ENCODE peak calls at places on chromosomes 12 and 14, in ten cellular contexts. One of them, this sample, is unnamed.

GRCh38 chr14:59583755-59584154 is 7.1 kb upstream of the CCDC175 start:
- DNase-seq in CD4-positive, alpha-beta T cell: no peak
- DNase-seq in upper lobe of right lung: no peak
- DNase-seq in left ventricle myocardium superior: no peak
- DNase-seq in stimulated activated CD4-positive, alpha-beta T cell treated with anti-CD3 and anti-CD28 coated beads, Interleukin-2, amount 100 ng/mL, for 24 hours: no peak
- DNase-seq in omental fat pad: no peak
- DNase-seq in activated T-helper 1 cell treated with Interleukin-2 at 50 U/mL for 16 hours: no peak
- DNase-seq in stimulated activated CD8-positive, alpha-beta memory T cell treated with anti-CD3 and anti-CD28 coated beads, Interleukin-15, amount 100 ng/mL, for 1 hour: no peak
- DNase-seq in NCI-H748 treated with DMSO at 0.1 percent for 48 hours: no peak
- DNase-seq in T-helper 2 cell: no peak
- DNase-seq in this sample: no peak

GRCh38 chr14:32255855-32256254 is 52.8 kb upstream of the RNU6-8 start:
- DNase-seq in T-helper 2 cell: no peak
- DNase-seq in stimulated activated CD8-positive, alpha-beta memory T cell treated with anti-CD3 and anti-CD28 coated beads, Interleukin-15, amount 100 ng/mL, for 1 hour: no peak
- DNase-seq in upper lobe of right lung: no peak
- DNase-seq in CD4-positive, alpha-beta T cell: no peak
- DNase-seq in stimulated activated CD4-positive, alpha-beta T cell treated with anti-CD3 and anti-CD28 coated beads, Interleukin-2, amount 100 ng/mL, for 24 hours: no peak
- DNase-seq in left ventricle myocardium superior: no peak
- DNase-seq in NCI-H748 treated with DMSO at 0.1 percent for 48 hours: no peak
- DNase-seq in omental fat pad: no peak
- DNase-seq in activated T-helper 1 cell treated with Interleukin-2 at 50 U/mL for 16 hours: no peak
- DNase-seq in this sample: no peak

GRCh38 chr12:153080-153746 is 60.7 kb downstream of the SLC6A12 start:
- DNase-seq in stimulated activated CD8-positive, alpha-beta memory T cell treated with anti-CD3 and anti-CD28 coated beads, Interleukin-15, amount 100 ng/mL, for 1 hour: peak; percentile 5
- DNase-seq in left ventricle myocardium superior: peak; percentile 75
- DNase-seq in upper lobe of right lung: peak; percentile 84
- DNase-seq in T-helper 2 cell: peak; percentile 51
- DNase-seq in stimulated activated CD4-positive, alpha-beta T cell treated with anti-CD3 and anti-CD28 coated beads, Interleukin-2, amount 100 ng/mL, for 24 hours: peak; percentile 75
- DNase-seq in activated T-helper 1 cell treated with Interleukin-2 at 50 U/mL for 16 hours: peak; percentile 10
- DNase-seq in CD4-positive, alpha-beta T cell: peak; percentile 17
- DNase-seq in NCI-H748 treated with DMSO at 0.1 percent for 48 hours: peak; percentile 9
- DNase-seq in omental fat pad: no peak
- DNase-seq in this sample: peak; percentile 60

GRCh38 chr14:102055181-102055901 is 31.5 kb downstream of the HSP90AA1 start:
- DNase-seq in stimulated activated CD4-positive, alpha-beta T cell treated with anti-CD3 and anti-CD28 coated beads, Interleukin-2, amount 100 ng/mL, for 24 hours: no peak
- DNase-seq in stimulated activated CD8-positive, alpha-beta memory T cell treated with anti-CD3 and anti-CD28 coated beads, Interleukin-15, amount 100 ng/mL, for 1 hour: no peak
- DNase-seq in upper lobe of right lung: no peak
- DNase-seq in omental fat pad: no peak
- DNase-seq in T-helper 2 cell: no peak
- DNase-seq in CD4-positive, alpha-beta T cell: no peak
- DNase-seq in left ventricle myocardium superior: no peak
- DNase-seq in activated T-helper 1 cell treated with Interleukin-2 at 50 U/mL for 16 hours: no peak
- DNase-seq in NCI-H748 treated with DMSO at 0.1 percent for 48 hours: no peak
- DNase-seq in this sample: no peak

GRCh38 chr12:6367065-6367968 is 8.0 kb downstream of the SCNN1A start:
- DNase-seq in CD4-positive, alpha-beta T cell: peak; percentile 24
- DNase-seq in upper lobe of right lung: no peak
- DNase-seq in activated T-helper 1 cell treated with Interleukin-2 at 50 U/mL for 16 hours: no peak
- DNase-seq in stimulated activated CD8-positive, alpha-beta memory T cell treated with anti-CD3 and anti-CD28 coated beads, Interleukin-15, amount 100 ng/mL, for 1 hour: no peak
- DNase-seq in stimulated activated CD4-positive, alpha-beta T cell treated with anti-CD3 and anti-CD28 coated beads, Interleukin-2, amount 100 ng/mL, for 24 hours: peak; percentile 36
- DNase-seq in left ventricle myocardium superior: no peak
- DNase-seq in NCI-H748 treated with DMSO at 0.1 percent for 48 hours: no peak
- DNase-seq in omental fat pad: no peak
- DNase-seq in T-helper 2 cell: peak; percentile 69
- DNase-seq in this sample: no peak

GRCh38 chr14:101364503-101365328 is 196.6 kb upstream of the DIO3 start:
- DNase-seq in omental fat pad: peak; percentile 84
- DNase-seq in stimulated activated CD8-positive, alpha-beta memory T cell treated with anti-CD3 and anti-CD28 coated beads, Interleukin-15, amount 100 ng/mL, for 1 hour: no peak
- DNase-seq in left ventricle myocardium superior: peak; percentile 47
- DNase-seq in upper lobe of right lung: no peak
- DNase-seq in NCI-H748 treated with DMSO at 0.1 percent for 48 hours: no peak
- DNase-seq in stimulated activated CD4-positive, alpha-beta T cell treated with anti-CD3 and anti-CD28 coated beads, Interleukin-2, amount 100 ng/mL, for 24 hours: no peak
- DNase-seq in T-helper 2 cell: no peak
- DNase-seq in activated T-helper 1 cell treated with Interleukin-2 at 50 U/mL for 16 hours: no peak
- DNase-seq in CD4-positive, alpha-beta T cell: no peak
- DNase-seq in this sample: no peak

GRCh38 chr14:60225268-60225667 is 23.8 kb upstream of the PPM1A start:
- DNase-seq in NCI-H748 treated with DMSO at 0.1 percent for 48 hours: no peak
- DNase-seq in activated T-helper 1 cell treated with Interleukin-2 at 50 U/mL for 16 hours: no peak
- DNase-seq in CD4-positive, alpha-beta T cell: no peak
- DNase-seq in omental fat pad: no peak
- DNase-seq in stimulated activated CD8-positive, alpha-beta memory T cell treated with anti-CD3 and anti-CD28 coated beads, Interleukin-15, amount 100 ng/mL, for 1 hour: no peak
- DNase-seq in left ventricle myocardium superior: no peak
- DNase-seq in stimulated activated CD4-positive, alpha-beta T cell treated with anti-CD3 and anti-CD28 coated beads, Interleukin-2, amount 100 ng/mL, for 24 hours: no peak
- DNase-seq in T-helper 2 cell: no peak
- DNase-seq in upper lobe of right lung: no peak
- DNase-seq in this sample: no peak

GRCh38 chr12:10708862-10709261 is 14.3 kb downstream of the YBX3 start:
- DNase-seq in activated T-helper 1 cell treated with Interleukin-2 at 50 U/mL for 16 hours: no peak
- DNase-seq in omental fat pad: no peak
- DNase-seq in CD4-positive, alpha-beta T cell: no peak
- DNase-seq in left ventricle myocardium superior: no peak
- DNase-seq in stimulated activated CD4-positive, alpha-beta T cell treated with anti-CD3 and anti-CD28 coated beads, Interleukin-2, amount 100 ng/mL, for 24 hours: no peak
- DNase-seq in T-helper 2 cell: no peak
- DNase-seq in NCI-H748 treated with DMSO at 0.1 percent for 48 hours: no peak
- DNase-seq in stimulated activated CD8-positive, alpha-beta memory T cell treated with anti-CD3 and anti-CD28 coated beads, Interleukin-15, amount 100 ng/mL, for 1 hour: no peak
- DNase-seq in upper lobe of right lung: no peak
- DNase-seq in this sample: no peak

GRCh38 chr14:102980409-102980810 is 57.9 kb downstream of the AMN start:
- DNase-seq in omental fat pad: no peak
- DNase-seq in left ventricle myocardium superior: no peak
- DNase-seq in upper lobe of right lung: no peak
- DNase-seq in stimulated activated CD4-positive, alpha-beta T cell treated with anti-CD3 and anti-CD28 coated beads, Interleukin-2, amount 100 ng/mL, for 24 hours: no peak
- DNase-seq in stimulated activated CD8-positive, alpha-beta memory T cell treated with anti-CD3 and anti-CD28 coated beads, Interleukin-15, amount 100 ng/mL, for 1 hour: no peak
- DNase-seq in activated T-helper 1 cell treated with Interleukin-2 at 50 U/mL for 16 hours: no peak
- DNase-seq in NCI-H748 treated with DMSO at 0.1 percent for 48 hours: no peak
- DNase-seq in T-helper 2 cell: no peak
- DNase-seq in CD4-positive, alpha-beta T cell: no peak
- DNase-seq in this sample: no peak

GRCh38 chr14:69615471-69616407 is 4.3 kb downstream of the SUSD6 start:
- DNase-seq in T-helper 2 cell: peak; percentile 82
- DNase-seq in left ventricle myocardium superior: no peak
- DNase-seq in stimulated activated CD8-positive, alpha-beta memory T cell treated with anti-CD3 and anti-CD28 coated beads, Interleukin-15, amount 100 ng/mL, for 1 hour: no peak
- DNase-seq in CD4-positive, alpha-beta T cell: peak; percentile 19
- DNase-seq in activated T-helper 1 cell treated with Interleukin-2 at 50 U/mL for 16 hours: no peak
- DNase-seq in stimulated activated CD4-positive, alpha-beta T cell treated with anti-CD3 and anti-CD28 coated beads, Interleukin-2, amount 100 ng/mL, for 24 hours: peak; percentile 33
- DNase-seq in omental fat pad: no peak
- DNase-seq in NCI-H748 treated with DMSO at 0.1 percent for 48 hours: no peak
- DNase-seq in upper lobe of right lung: no peak
- DNase-seq in this sample: peak; percentile 63

GRCh38 chr14:53531151-53531550 is 378.0 kb upstream of the DDHD1 start:
- DNase-seq in CD4-positive, alpha-beta T cell: no peak
- DNase-seq in left ventricle myocardium superior: no peak
- DNase-seq in T-helper 2 cell: no peak
- DNase-seq in stimulated activated CD4-positive, alpha-beta T cell treated with anti-CD3 and anti-CD28 coated beads, Interleukin-2, amount 100 ng/mL, for 24 hours: no peak
- DNase-seq in omental fat pad: no peak
- DNase-seq in upper lobe of right lung: no peak
- DNase-seq in NCI-H748 treated with DMSO at 0.1 percent for 48 hours: no peak
- DNase-seq in stimulated activated CD8-positive, alpha-beta memory T cell treated with anti-CD3 and anti-CD28 coated beads, Interleukin-15, amount 100 ng/mL, for 1 hour: no peak
- DNase-seq in activated T-helper 1 cell treated with Interleukin-2 at 50 U/mL for 16 hours: no peak
- DNase-seq in this sample: no peak

GRCh38 chr14:58280954-58281787 is 17.2 kb upstream of the ARID4A start:
- DNase-seq in upper lobe of right lung: no peak
- DNase-seq in stimulated activated CD4-positive, alpha-beta T cell treated with anti-CD3 and anti-CD28 coated beads, Interleukin-2, amount 100 ng/mL, for 24 hours: no peak
- DNase-seq in T-helper 2 cell: peak; percentile 70
- DNase-seq in left ventricle myocardium superior: no peak
- DNase-seq in NCI-H748 treated with DMSO at 0.1 percent for 48 hours: no peak
- DNase-seq in CD4-positive, alpha-beta T cell: no peak
- DNase-seq in stimulated activated CD8-positive, alpha-beta memory T cell treated with anti-CD3 and anti-CD28 coated beads, Interleukin-15, amount 100 ng/mL, for 1 hour: no peak
- DNase-seq in activated T-helper 1 cell treated with Interleukin-2 at 50 U/mL for 16 hours: no peak
- DNase-seq in omental fat pad: no peak
- DNase-seq in this sample: peak; percentile 62

GRCh38 chr12:25186788-25187397 is 8.1 kb downstream of the DNAI7 start:
- DNase-seq in upper lobe of right lung: no peak
- DNase-seq in stimulated activated CD4-positive, alpha-beta T cell treated with anti-CD3 and anti-CD28 coated beads, Interleukin-2, amount 100 ng/mL, for 24 hours: no peak
- DNase-seq in omental fat pad: no peak
- DNase-seq in left ventricle myocardium superior: no peak
- DNase-seq in stimulated activated CD8-positive, alpha-beta memory T cell treated with anti-CD3 and anti-CD28 coated beads, Interleukin-15, amount 100 ng/mL, for 1 hour: no peak
- DNase-seq in CD4-positive, alpha-beta T cell: no peak
- DNase-seq in activated T-helper 1 cell treated with Interleukin-2 at 50 U/mL for 16 hours: no peak
- DNase-seq in NCI-H748 treated with DMSO at 0.1 percent for 48 hours: no peak
- DNase-seq in T-helper 2 cell: peak; percentile 56
- DNase-seq in this sample: no peak

GRCh38 chr12:111741235-111741812 is 25.4 kb upstream of the ALDH2 start:
- DNase-seq in NCI-H748 treated with DMSO at 0.1 percent for 48 hours: no peak
- DNase-seq in upper lobe of right lung: no peak
- DNase-seq in activated T-helper 1 cell treated with Interleukin-2 at 50 U/mL for 16 hours: no peak
- DNase-seq in CD4-positive, alpha-beta T cell: no peak
- DNase-seq in stimulated activated CD8-positive, alpha-beta memory T cell treated with anti-CD3 and anti-CD28 coated beads, Interleukin-15, amount 100 ng/mL, for 1 hour: no peak
- DNase-seq in stimulated activated CD4-positive, alpha-beta T cell treated with anti-CD3 and anti-CD28 coated beads, Interleukin-2, amount 100 ng/mL, for 24 hours: no peak
- DNase-seq in omental fat pad: no peak
- DNase-seq in T-helper 2 cell: no peak
- DNase-seq in left ventricle myocardium superior: no peak
- DNase-seq in this sample: no peak

GRCh38 chr14:59464651-59465569 is at the start of gene GPR135:
- DNase-seq in T-helper 2 cell: peak; percentile 63
- DNase-seq in upper lobe of right lung: peak; percentile 83
- DNase-seq in NCI-H748 treated with DMSO at 0.1 percent for 48 hours: peak; percentile 48
- DNase-seq in stimulated activated CD8-positive, alpha-beta memory T cell treated with anti-CD3 and anti-CD28 coated beads, Interleukin-15, amount 100 ng/mL, for 1 hour: no peak
- DNase-seq in left ventricle myocardium superior: peak; percentile 85
- DNase-seq in activated T-helper 1 cell treated with Interleukin-2 at 50 U/mL for 16 hours: peak; percentile 38
- DNase-seq in omental fat pad: peak; percentile 37
- DNase-seq in stimulated activated CD4-positive, alpha-beta T cell treated with anti-CD3 and anti-CD28 coated beads, Interleukin-2, amount 100 ng/mL, for 24 hours: peak; percentile 59
- DNase-seq in CD4-positive, alpha-beta T cell: peak; percentile 24
- DNase-seq in this sample: peak; percentile 75

GRCh38 chr12:81332054-81332453 is 254.2 kb downstream of the ACSS3 start:
- DNase-seq in stimulated activated CD4-positive, alpha-beta T cell treated with anti-CD3 and anti-CD28 coated beads, Interleukin-2, amount 100 ng/mL, for 24 hours: no peak
- DNase-seq in CD4-positive, alpha-beta T cell: no peak
- DNase-seq in activated T-helper 1 cell treated with Interleukin-2 at 50 U/mL for 16 hours: no peak
- DNase-seq in stimulated activated CD8-positive, alpha-beta memory T cell treated with anti-CD3 and anti-CD28 coated beads, Interleukin-15, amount 100 ng/mL, for 1 hour: no peak
- DNase-seq in omental fat pad: no peak
- DNase-seq in upper lobe of right lung: no peak
- DNase-seq in NCI-H748 treated with DMSO at 0.1 percent for 48 hours: no peak
- DNase-seq in left ventricle myocardium superior: no peak
- DNase-seq in T-helper 2 cell: no peak
- DNase-seq in this sample: no peak

GRCh38 chr12:94134226-94134795 is 14.1 kb upstream of the PLXNC1 start:
- DNase-seq in NCI-H748 treated with DMSO at 0.1 percent for 48 hours: peak; percentile 51
- DNase-seq in T-helper 2 cell: peak; percentile 72
- DNase-seq in left ventricle myocardium superior: no peak
- DNase-seq in upper lobe of right lung: no peak
- DNase-seq in activated T-helper 1 cell treated with Interleukin-2 at 50 U/mL for 16 hours: no peak
- DNase-seq in stimulated activated CD4-positive, alpha-beta T cell treated with anti-CD3 and anti-CD28 coated beads, Interleukin-2, amount 100 ng/mL, for 24 hours: no peak
- DNase-seq in CD4-positive, alpha-beta T cell: no peak
- DNase-seq in omental fat pad: no peak
- DNase-seq in stimulated activated CD8-positive, alpha-beta memory T cell treated with anti-CD3 and anti-CD28 coated beads, Interleukin-15, amount 100 ng/mL, for 1 hour: no peak
- DNase-seq in this sample: no peak

GRCh38 chr12:57771873-57772428 is at the start of gene METTL1:
- DNase-seq in activated T-helper 1 cell treated with Interleukin-2 at 50 U/mL for 16 hours: peak; percentile 76
- DNase-seq in upper lobe of right lung: peak; percentile 97
- DNase-seq in NCI-H748 treated with DMSO at 0.1 percent for 48 hours: peak; percentile 83
- DNase-seq in left ventricle myocardium superior: peak; percentile 95
- DNase-seq in CD4-positive, alpha-beta T cell: peak; percentile 77
- DNase-seq in stimulated activated CD8-positive, alpha-beta memory T cell treated with anti-CD3 and anti-CD28 coated beads, Interleukin-15, amount 100 ng/mL, for 1 hour: peak; percentile 73
- DNase-seq in omental fat pad: peak; percentile 92
- DNase-seq in T-helper 2 cell: peak; percentile 96
- DNase-seq in stimulated activated CD4-positive, alpha-beta T cell treated with anti-CD3 and anti-CD28 coated beads, Interleukin-2, amount 100 ng/mL, for 24 hours: peak; percentile 94
- DNase-seq in this sample: peak; percentile 94

GRCh38 chr12:106096376-106096775 is 42.4 kb downstream of the NUAK1 start:
- DNase-seq in stimulated activated CD8-positive, alpha-beta memory T cell treated with anti-CD3 and anti-CD28 coated beads, Interleukin-15, amount 100 ng/mL, for 1 hour: no peak
- DNase-seq in T-helper 2 cell: no peak
- DNase-seq in NCI-H748 treated with DMSO at 0.1 percent for 48 hours: no peak
- DNase-seq in omental fat pad: no peak
- DNase-seq in upper lobe of right lung: no peak
- DNase-seq in CD4-positive, alpha-beta T cell: no peak
- DNase-seq in stimulated activated CD4-positive, alpha-beta T cell treated with anti-CD3 and anti-CD28 coated beads, Interleukin-2, amount 100 ng/mL, for 24 hours: no peak
- DNase-seq in activated T-helper 1 cell treated with Interleukin-2 at 50 U/mL for 16 hours: no peak
- DNase-seq in left ventricle myocardium superior: no peak
- DNase-seq in this sample: no peak

GRCh38 chr12:1919284-1919683 is 832 bp upstream of the CACNA2D4 start:
- DNase-seq in activated T-helper 1 cell treated with Interleukin-2 at 50 U/mL for 16 hours: no peak
- DNase-seq in CD4-positive, alpha-beta T cell: no peak
- DNase-seq in left ventricle myocardium superior: no peak
- DNase-seq in T-helper 2 cell: no peak
- DNase-seq in NCI-H748 treated with DMSO at 0.1 percent for 48 hours: no peak
- DNase-seq in upper lobe of right lung: no peak
- DNase-seq in stimulated activated CD8-positive, alpha-beta memory T cell treated with anti-CD3 and anti-CD28 coated beads, Interleukin-15, amount 100 ng/mL, for 1 hour: no peak
- DNase-seq in omental fat pad: no peak
- DNase-seq in stimulated activated CD4-positive, alpha-beta T cell treated with anti-CD3 and anti-CD28 coated beads, Interleukin-2, amount 100 ng/mL, for 24 hours: no peak
- DNase-seq in this sample: no peak

GRCh38 chr12:87150969-87151662 is 878.1 kb downstream of the C12orf50 start:
- DNase-seq in stimulated activated CD8-positive, alpha-beta memory T cell treated with anti-CD3 and anti-CD28 coated beads, Interleukin-15, amount 100 ng/mL, for 1 hour: no peak
- DNase-seq in stimulated activated CD4-positive, alpha-beta T cell treated with anti-CD3 and anti-CD28 coated beads, Interleukin-2, amount 100 ng/mL, for 24 hours: no peak
- DNase-seq in omental fat pad: no peak
- DNase-seq in CD4-positive, alpha-beta T cell: no peak
- DNase-seq in upper lobe of right lung: no peak
- DNase-seq in left ventricle myocardium superior: no peak
- DNase-seq in NCI-H748 treated with DMSO at 0.1 percent for 48 hours: no peak
- DNase-seq in T-helper 2 cell: no peak
- DNase-seq in activated T-helper 1 cell treated with Interleukin-2 at 50 U/mL for 16 hours: no peak
- DNase-seq in this sample: no peak

GRCh38 chr12:15808250-15808971 is 19.2 kb upstream of the EPS8 start:
- DNase-seq in omental fat pad: no peak
- DNase-seq in stimulated activated CD8-positive, alpha-beta memory T cell treated with anti-CD3 and anti-CD28 coated beads, Interleukin-15, amount 100 ng/mL, for 1 hour: no peak
- DNase-seq in activated T-helper 1 cell treated with Interleukin-2 at 50 U/mL for 16 hours: no peak
- DNase-seq in upper lobe of right lung: no peak
- DNase-seq in stimulated activated CD4-positive, alpha-beta T cell treated with anti-CD3 and anti-CD28 coated beads, Interleukin-2, amount 100 ng/mL, for 24 hours: no peak
- DNase-seq in T-helper 2 cell: no peak
- DNase-seq in left ventricle myocardium superior: no peak
- DNase-seq in CD4-positive, alpha-beta T cell: no peak
- DNase-seq in NCI-H748 treated with DMSO at 0.1 percent for 48 hours: no peak
- DNase-seq in this sample: no peak

GRCh38 chr14:73397810-73398209 is 60.5 kb downstream of the NUMB start:
- DNase-seq in stimulated activated CD8-positive, alpha-beta memory T cell treated with anti-CD3 and anti-CD28 coated beads, Interleukin-15, amount 100 ng/mL, for 1 hour: no peak
- DNase-seq in upper lobe of right lung: no peak
- DNase-seq in stimulated activated CD4-positive, alpha-beta T cell treated with anti-CD3 and anti-CD28 coated beads, Interleukin-2, amount 100 ng/mL, for 24 hours: no peak
- DNase-seq in omental fat pad: no peak
- DNase-seq in CD4-positive, alpha-beta T cell: no peak
- DNase-seq in left ventricle myocardium superior: no peak
- DNase-seq in NCI-H748 treated with DMSO at 0.1 percent for 48 hours: no peak
- DNase-seq in T-helper 2 cell: no peak
- DNase-seq in activated T-helper 1 cell treated with Interleukin-2 at 50 U/mL for 16 hours: no peak
- DNase-seq in this sample: no peak

GRCh38 chr12:39442895-39443703 is at the start of gene KIF21A:
- DNase-seq in left ventricle myocardium superior: peak; percentile 94
- DNase-seq in CD4-positive, alpha-beta T cell: peak; percentile 81
- DNase-seq in activated T-helper 1 cell treated with Interleukin-2 at 50 U/mL for 16 hours: peak; percentile 82
- DNase-seq in stimulated activated CD8-positive, alpha-beta memory T cell treated with anti-CD3 and anti-CD28 coated beads, Interleukin-15, amount 100 ng/mL, for 1 hour: peak; percentile 76
- DNase-seq in omental fat pad: peak; percentile 66
- DNase-seq in NCI-H748 treated with DMSO at 0.1 percent for 48 hours: peak; percentile 77
- DNase-seq in upper lobe of right lung: peak; percentile 96
- DNase-seq in T-helper 2 cell: peak; percentile 93
- DNase-seq in stimulated activated CD4-positive, alpha-beta T cell treated with anti-CD3 and anti-CD28 coated beads, Interleukin-2, amount 100 ng/mL, for 24 hours: peak; percentile 88
- DNase-seq in this sample: peak; percentile 85

GRCh38 chr14:67485501-67486095 is 2.9 kb downstream of the TMEM229B start:
- DNase-seq in omental fat pad: no peak
- DNase-seq in stimulated activated CD4-positive, alpha-beta T cell treated with anti-CD3 and anti-CD28 coated beads, Interleukin-2, amount 100 ng/mL, for 24 hours: no peak
- DNase-seq in stimulated activated CD8-positive, alpha-beta memory T cell treated with anti-CD3 and anti-CD28 coated beads, Interleukin-15, amount 100 ng/mL, for 1 hour: no peak
- DNase-seq in NCI-H748 treated with DMSO at 0.1 percent for 48 hours: no peak
- DNase-seq in left ventricle myocardium superior: no peak
- DNase-seq in T-helper 2 cell: no peak
- DNase-seq in activated T-helper 1 cell treated with Interleukin-2 at 50 U/mL for 16 hours: no peak
- DNase-seq in CD4-positive, alpha-beta T cell: no peak
- DNase-seq in upper lobe of right lung: no peak
- DNase-seq in this sample: no peak

GRCh38 chr14:30532264-30532663 is 26.7 kb upstream of the G2E3 start:
- DNase-seq in omental fat pad: no peak
- DNase-seq in left ventricle myocardium superior: no peak
- DNase-seq in stimulated activated CD8-positive, alpha-beta memory T cell treated with anti-CD3 and anti-CD28 coated beads, Interleukin-15, amount 100 ng/mL, for 1 hour: no peak
- DNase-seq in T-helper 2 cell: no peak
- DNase-seq in NCI-H748 treated with DMSO at 0.1 percent for 48 hours: no peak
- DNase-seq in upper lobe of right lung: no peak
- DNase-seq in stimulated activated CD4-positive, alpha-beta T cell treated with anti-CD3 and anti-CD28 coated beads, Interleukin-2, amount 100 ng/mL, for 24 hours: no peak
- DNase-seq in CD4-positive, alpha-beta T cell: no peak
- DNase-seq in activated T-helper 1 cell treated with Interleukin-2 at 50 U/mL for 16 hours: no peak
- DNase-seq in this sample: no peak

GRCh38 chr12:117629454-117629853 is 268.0 kb upstream of the NOS1 start:
- DNase-seq in left ventricle myocardium superior: no peak
- DNase-seq in activated T-helper 1 cell treated with Interleukin-2 at 50 U/mL for 16 hours: no peak
- DNase-seq in omental fat pad: no peak
- DNase-seq in stimulated activated CD8-positive, alpha-beta memory T cell treated with anti-CD3 and anti-CD28 coated beads, Interleukin-15, amount 100 ng/mL, for 1 hour: no peak
- DNase-seq in upper lobe of right lung: no peak
- DNase-seq in CD4-positive, alpha-beta T cell: no peak
- DNase-seq in NCI-H748 treated with DMSO at 0.1 percent for 48 hours: no peak
- DNase-seq in T-helper 2 cell: no peak
- DNase-seq in stimulated activated CD4-positive, alpha-beta T cell treated with anti-CD3 and anti-CD28 coated beads, Interleukin-2, amount 100 ng/mL, for 24 hours: no peak
- DNase-seq in this sample: no peak

GRCh38 chr12:98227162-98227561 is 288.2 kb upstream of the TMPO start:
- DNase-seq in stimulated activated CD8-positive, alpha-beta memory T cell treated with anti-CD3 and anti-CD28 coated beads, Interleukin-15, amount 100 ng/mL, for 1 hour: no peak
- DNase-seq in CD4-positive, alpha-beta T cell: no peak
- DNase-seq in T-helper 2 cell: peak; percentile 18
- DNase-seq in activated T-helper 1 cell treated with Interleukin-2 at 50 U/mL for 16 hours: no peak
- DNase-seq in stimulated activated CD4-positive, alpha-beta T cell treated with anti-CD3 and anti-CD28 coated beads, Interleukin-2, amount 100 ng/mL, for 24 hours: no peak
- DNase-seq in NCI-H748 treated with DMSO at 0.1 percent for 48 hours: no peak
- DNase-seq in omental fat pad: no peak
- DNase-seq in upper lobe of right lung: no peak
- DNase-seq in left ventricle myocardium superior: no peak
- DNase-seq in this sample: no peak